ENCODE peak calls at places on chromosomes 1 and 21, in nine cellular contexts. D, W, L, X, S, H, A, Z and U are unnamed samples.

GRCh38 chr1:173190101-173190895 is 16.8 kb downstream of the TNFSF4 start:
- DNase-seq in D (peak; percentile 66), W (peak; percentile 63), L (peak; percentile 83), X (no peak), S (no peak), H (peak; percentile 89), A (peak; percentile 85), Z (no peak), U (peak; percentile 76)

GRCh38 chr1:86948212-86948611 is 33.8 kb downstream of the HS2ST1 start:
- DNase-seq in D (no peak), W (no peak), L (no peak), X (no peak), S (no peak), H (peak; percentile 38), A (no peak), Z (no peak), U (no peak)

GRCh38 chr1:218460367-218460766 is 115.2 kb downstream of the TGFB2 start:
- DNase-seq in D (no peak), W (no peak), L (no peak), X (peak; percentile 77), S (no peak), H (peak; percentile 62), A (no peak), Z (no peak), U (no peak)

GRCh38 chr21:46324390-46325072 is 575 bp downstream of the PCNT start:
- DNase-seq in D (peak; percentile 91), W (peak; percentile 85), L (peak; percentile 87), X (peak; percentile 87), S (no peak), H (peak; percentile 90), A (peak; percentile 42), Z (peak; percentile 88), U (no peak)

GRCh38 chr1:1001631-1002300 is 1.9 kb upstream of the HES4 start:
- DNase-seq in D (peak; percentile 87), W (peak; percentile 89), L (peak; percentile 83), X (peak; percentile 75), S (no peak), H (peak; percentile 79), A (peak; percentile 62), Z (peak; percentile 86), U (no peak)

GRCh38 chr1:47332779-47333577 is 612 bp upstream of the CMPK1 start:
- DNase-seq in D (no peak), W (no peak), L (no peak), X (no peak), S (no peak), H (no peak), A (no peak), Z (no peak), U (no peak)

GRCh38 chr1:101237229-101237837 is 514 bp downstream of the S1PR1 start:
- DNase-seq in D (no peak), W (peak; percentile 51), L (no peak), X (peak; percentile 31), S (no peak), H (no peak), A (no peak), Z (no peak), U (no peak)

GRCh38 chr1:205630241-205630640 is 1.6 kb downstream of the ELK4 start:
- DNase-seq in D (no peak), W (peak; percentile 16), L (no peak), X (no peak), S (no peak), H (no peak), A (no peak), Z (no peak), U (no peak)

GRCh38 chr1:179816196-179816960 is 61.2 kb downstream of the TOR1AIP2 start:
- DNase-seq in D (peak; percentile 66), W (no peak), L (no peak), X (no peak), S (no peak), H (no peak), A (no peak), Z (no peak), U (no peak)

GRCh38 chr1:35929730-35930592 is 944 bp upstream of the AGO3 start:
- DNase-seq in D (peak; percentile 44), W (no peak), L (peak; percentile 49), X (peak; percentile 84), S (peak; percentile 18), H (peak; percentile 74), A (peak; percentile 15), Z (no peak), U (no peak)

GRCh38 chr1:221462345-221462744 is 279.5 kb downstream of the DUSP10 start:
- DNase-seq in D (no peak), W (no peak), L (no peak), X (no peak), S (no peak), H (no peak), A (no peak), Z (no peak), U (no peak)

GRCh38 chr21:33324311-33325221 is at the start of gene IFNAR1:
- DNase-seq in D (peak; percentile 99), W (peak; percentile 98), L (peak; percentile 99), X (peak; percentile 98), S (peak; percentile 84), H (peak; percentile 99), A (peak; percentile 92), Z (peak; percentile 96), U (peak; percentile 89)
- H3K4me3 ChIP-seq in D (peak within 1 kb of the TSS; percentile 99), W (peak within 1 kb of the TSS; percentile 86), L (peak within 1 kb of the TSS; percentile 59), X (peak within 1 kb of the TSS; percentile 80), S (peak within 1 kb of the TSS; percentile 86), H (peak within 1 kb of the TSS; percentile 89), A (peak within 1 kb of the TSS; percentile 86), Z (peak within 1 kb of the TSS; percentile 70), U (peak within 1 kb of the TSS; percentile 98)

GRCh38 chr1:3639397-3639911 is 10.4 kb downstream of the WRAP73 start:
- DNase-seq in D (no peak), W (no peak), L (no peak), X (no peak), S (no peak), H (peak; percentile 33), A (no peak), Z (no peak), U (no peak)

GRCh38 chr1:3640113-3640932 is 9.6 kb downstream of the WRAP73 start:
- DNase-seq in D (no peak), W (no peak), L (no peak), X (no peak), S (no peak), H (peak; percentile 42), A (no peak), Z (no peak), U (no peak)

GRCh38 chr1:3642921-3643675 is 6.8 kb downstream of the WRAP73 start:
- DNase-seq in D (no peak), W (no peak), L (no peak), X (no peak), S (no peak), H (peak; percentile 24), A (no peak), Z (no peak), U (no peak)

GRCh38 chr1:3641816-3642215 is 8.1 kb downstream of the WRAP73 start:
- DNase-seq in D (no peak), W (no peak), L (no peak), X (no peak), S (no peak), H (no peak), A (no peak), Z (no peak), U (no peak)

DNA sequence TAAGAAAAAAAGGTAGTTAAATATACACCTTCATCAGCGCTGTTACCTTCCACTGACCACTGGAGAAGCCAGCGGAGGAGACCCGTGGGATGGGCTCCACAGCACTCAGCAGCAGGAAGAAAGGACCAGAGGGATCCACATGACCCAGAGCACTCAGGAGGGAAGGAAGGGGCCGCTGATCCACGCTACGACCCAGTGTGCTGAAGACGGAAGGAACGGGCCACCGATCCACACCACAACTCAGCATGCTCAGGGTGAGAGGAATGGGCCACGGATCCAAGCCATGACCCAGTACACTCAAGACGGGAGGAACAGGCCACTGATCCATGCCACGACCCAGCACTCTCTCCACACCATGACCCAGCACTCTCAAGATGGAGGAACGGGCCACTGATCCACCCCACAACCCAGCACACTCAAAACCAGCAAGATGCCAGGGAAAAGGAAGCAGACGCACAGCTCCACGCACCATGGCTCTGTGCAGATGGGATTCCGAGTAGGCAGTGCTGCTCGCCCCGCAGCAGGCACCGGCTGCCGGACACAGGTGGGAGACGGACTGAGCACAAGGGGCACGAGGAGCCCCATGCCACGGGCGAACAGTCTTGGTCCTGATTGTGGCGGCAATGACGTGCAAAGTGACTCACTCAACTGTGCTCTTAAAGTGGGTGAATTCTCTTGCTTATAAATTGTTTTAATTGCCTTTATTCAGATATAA is 8.7 kb downstream of the WRAP73 start:
- DNase-seq in D (no peak), W (no peak), L (no peak), X (no peak), S (no peak), H (peak; percentile 11), A (no peak), Z (no peak), U (no peak)
- H3K36me3 ChIP-seq in D (no peaks in the 10 kb centered on the region), W (peaks cover 40% of the 10 kb centered on the region), L (no peaks in the 10 kb centered on the region), X (no peaks in the 10 kb centered on the region), S (peaks cover 3% of the 10 kb centered on the region), H (peaks cover 12% of the 10 kb centered on the region), A (peaks cover 5% of the 10 kb centered on the region), Z (no peaks in the 10 kb centered on the region), U (no peaks in the 10 kb centered on the region)

GRCh38 chr1:119351997-119352396 is 16.6 kb upstream of the HAO2 start:
- DNase-seq in D (no peak), W (no peak), L (no peak), X (no peak), S (no peak), H (no peak), A (no peak), Z (no peak), U (no peak)

GRCh38 chr1:119348941-119349340 is 19.6 kb upstream of the HAO2 start:
- DNase-seq in D (no peak), W (no peak), L (no peak), X (no peak), S (no peak), H (no peak), A (no peak), Z (no peak), U (no peak)

GRCh38 chr1:119353851-119354250 is 14.7 kb upstream of the HAO2 start:
- DNase-seq in D (no peak), W (no peak), L (no peak), X (no peak), S (no peak), H (no peak), A (no peak), Z (no peak), U (no peak)

GRCh38 chr1:119345398-119345797 is 23.2 kb upstream of the HAO2 start:
- DNase-seq in D (no peak), W (no peak), L (no peak), X (no peak), S (no peak), H (no peak), A (peak; percentile 35), Z (no peak), U (no peak)

DNA sequence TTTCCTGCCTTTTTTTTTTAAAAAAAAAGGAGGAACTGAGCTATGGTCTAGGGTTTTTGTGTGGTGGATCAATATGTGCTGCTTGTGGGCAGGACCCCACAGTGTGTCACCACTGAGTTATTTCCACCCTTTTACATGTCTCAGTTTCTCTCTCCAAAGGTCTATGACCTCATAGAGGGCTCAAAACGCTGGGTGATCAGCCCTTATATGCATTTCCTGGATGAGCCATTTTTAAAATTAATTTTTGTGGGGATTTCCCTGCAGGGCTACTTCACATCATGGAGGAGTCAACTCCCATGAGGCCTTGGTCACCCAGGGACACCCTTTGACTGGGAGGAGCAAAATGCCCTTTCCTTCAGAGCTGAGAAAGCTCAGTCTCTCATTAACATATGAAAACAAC is 20.7 kb upstream of the HAO2 start:
- DNase-seq in D (no peak), W (no peak), L (no peak), X (no peak), S (no peak), H (no peak), A (no peak), Z (no peak), U (no peak)
- H3K4me3 ChIP-seq in D (no peak overlapping the region), W (no peak overlapping the region), L (no peak overlapping the region), X (no peak overlapping the region), S (no peak overlapping the region), H (no peak overlapping the region), A (no peak overlapping the region), Z (no peak overlapping the region), U (no peak overlapping the region)

GRCh38 chr1:11024545-11024944 is 12.1 kb downstream of the TARDBP start:
- DNase-seq in D (no peak), W (no peak), L (no peak), X (no peak), S (no peak), H (no peak), A (no peak), Z (no peak), U (no peak)
- H3K36me3 ChIP-seq in D (peaks cover 20% of the 10 kb centered on the region), W (peaks cover 89% of the 10 kb centered on the region), L (peaks cover 27% of the 10 kb centered on the region), X (peaks cover 20% of the 10 kb centered on the region), S (peaks cover 32% of the 10 kb centered on the region), H (peaks cover 10% of the 10 kb centered on the region), A (peaks cover 16% of the 10 kb centered on the region), Z (peaks cover 1% of the 10 kb centered on the region), U (no peaks in the 10 kb centered on the region)